ENCODE peak calls at places on chromosomes 5 and 9, in nine cellular contexts. One of them, this sample, is unnamed.

GRCh38 chr5:24916863-24917262 is 272.1 kb upstream of the CDH10 start:
- DNase-seq in effector memory CD8-positive, alpha-beta T cell: no peak
- DNase-seq in NCI-H774: no peak
- DNase-seq in CD4-positive, alpha-beta memory T cell: no peak
- DNase-seq in cardiac fibroblast: no peak
- DNase-seq in naive thymus-derived CD8-positive, alpha-beta T cell: no peak
- DNase-seq in NCI-H1417: peak
- DNase-seq in GM06990: no peak
- DNase-seq in posterior cingulate gyrus: no peak
- DNase-seq in this sample: no peak

GRCh38 chr5:99900302-99900811 is 634.8 kb upstream of the FAM174A start:
- DNase-seq in CD4-positive, alpha-beta memory T cell: no peak
- DNase-seq in NCI-H1417: peak
- DNase-seq in GM06990: no peak
- DNase-seq in naive thymus-derived CD8-positive, alpha-beta T cell: no peak
- DNase-seq in posterior cingulate gyrus: no peak
- DNase-seq in cardiac fibroblast: peak
- DNase-seq in NCI-H774: no peak
- DNase-seq in effector memory CD8-positive, alpha-beta T cell: no peak
- DNase-seq in this sample: no peak

GRCh38 chr5:139896718-139897117 is 101.1 kb downstream of the PSD2 start:
- DNase-seq in CD4-positive, alpha-beta memory T cell: no peak
- DNase-seq in NCI-H1417: no peak
- DNase-seq in posterior cingulate gyrus: no peak
- DNase-seq in GM06990: no peak
- DNase-seq in cardiac fibroblast: no peak
- DNase-seq in effector memory CD8-positive, alpha-beta T cell: no peak
- DNase-seq in NCI-H774: no peak
- DNase-seq in naive thymus-derived CD8-positive, alpha-beta T cell: no peak
- DNase-seq in this sample: no peak

GRCh38 chr5:67010684-67011409 is 185.8 kb downstream of the CD180 start:
- DNase-seq in CD4-positive, alpha-beta memory T cell: no peak
- DNase-seq in NCI-H1417: peak
- DNase-seq in NCI-H774: no peak
- DNase-seq in cardiac fibroblast: peak
- DNase-seq in GM06990: no peak
- DNase-seq in posterior cingulate gyrus: no peak
- DNase-seq in naive thymus-derived CD8-positive, alpha-beta T cell: no peak
- DNase-seq in effector memory CD8-positive, alpha-beta T cell: no peak
- DNase-seq in this sample: no peak

GRCh38 chr5:10704949-10705621 is 55.9 kb downstream of the DAP start:
- DNase-seq in NCI-H774: no peak
- DNase-seq in GM06990: no peak
- DNase-seq in posterior cingulate gyrus: no peak
- DNase-seq in naive thymus-derived CD8-positive, alpha-beta T cell: no peak
- DNase-seq in NCI-H1417: no peak
- DNase-seq in effector memory CD8-positive, alpha-beta T cell: peak
- DNase-seq in CD4-positive, alpha-beta memory T cell: no peak
- DNase-seq in cardiac fibroblast: peak
- DNase-seq in this sample: no peak

GRCh38 chr9:112111461-112111860 is 63.6 kb downstream of the SUSD1 start:
- DNase-seq in NCI-H774: no peak
- DNase-seq in NCI-H1417: no peak
- DNase-seq in naive thymus-derived CD8-positive, alpha-beta T cell: no peak
- DNase-seq in GM06990: no peak
- DNase-seq in cardiac fibroblast: no peak
- DNase-seq in effector memory CD8-positive, alpha-beta T cell: no peak
- DNase-seq in posterior cingulate gyrus: no peak
- DNase-seq in CD4-positive, alpha-beta memory T cell: no peak
- DNase-seq in this sample: no peak

GRCh38 chr9:122125891-122126331 is 32.8 kb upstream of the TTLL11 start:
- DNase-seq in CD4-positive, alpha-beta memory T cell: no peak
- DNase-seq in cardiac fibroblast: peak
- DNase-seq in NCI-H774: no peak
- DNase-seq in GM06990: no peak
- DNase-seq in posterior cingulate gyrus: no peak
- DNase-seq in effector memory CD8-positive, alpha-beta T cell: no peak
- DNase-seq in naive thymus-derived CD8-positive, alpha-beta T cell: no peak
- DNase-seq in NCI-H1417: no peak
- DNase-seq in this sample: no peak

GRCh38 chr5:447501-447900 is 4.5 kb downstream of the EXOC3 start:
- DNase-seq in NCI-H774: no peak
- DNase-seq in effector memory CD8-positive, alpha-beta T cell: no peak
- DNase-seq in CD4-positive, alpha-beta memory T cell: no peak
- DNase-seq in cardiac fibroblast: no peak
- DNase-seq in NCI-H1417: no peak
- DNase-seq in posterior cingulate gyrus: peak
- DNase-seq in GM06990: no peak
- DNase-seq in naive thymus-derived CD8-positive, alpha-beta T cell: no peak
- DNase-seq in this sample: no peak

This sample was measured in GM10248.